ENCODE peak calls at places on chromosomes 4 and X, in ten cellular contexts. T, Q, R, C, M, U, X, H, W and E are unnamed samples.
A peak's percentile ranks its signal among the peaks of the same experiment; 100 is the strongest.

GRCh38 chr4:61274286-61274685 is 74.2 kb downstream of the ADGRL3 start:
- DNase-seq in X (no peak), C (no peak), T (no peak), W (no peak), U (no peak), R (no peak), Q (no peak), H (no peak), M (no peak), E (no peak)

GRCh38 chr4:173530326-173531062 is 465 bp upstream of the HAND2 start:
- DNase-seq in W (no peak), C (no peak), U (peak; percentile 72), R (no peak), M (no peak), X (no peak), H (no peak), Q (peak; percentile 68), T (no peak), E (no peak)

GRCh38 chrX:3286196-3286920 is 60.1 kb downstream of the MXRA5 start:
- DNase-seq in C (peak; percentile 74), X (no peak), H (peak; percentile 90), U (no peak), R (no peak), T (no peak), Q (no peak), W (no peak), M (no peak), E (no peak)

GRCh38 chrX:46433892-46434291 is 111.3 kb downstream of the ZNF674 start:
- DNase-seq in T (no peak), U (no peak), R (no peak), X (no peak), W (no peak), M (no peak), Q (no peak), H (peak; percentile 30), C (peak; percentile 52), E (no peak)

GRCh38 chr4:124936427-124936826 is 223.9 kb upstream of the ANKRD50 start:
- DNase-seq in W (peak; percentile 10), X (peak; percentile 49), U (no peak), C (peak; percentile 60), Q (peak; percentile 74), T (peak; percentile 73), R (peak; percentile 19), H (peak; percentile 78), M (no peak), E (no peak)

GRCh38 chr4:67091668-67092067 is 453.6 kb downstream of the CENPC start:
- DNase-seq in C (no peak), T (no peak), H (no peak), M (no peak), U (no peak), Q (no peak), R (no peak), X (no peak), W (no peak), E (no peak)

GRCh38 chr4:42478509-42478908 is 81.2 kb downstream of the SHISA3 start:
- DNase-seq in X (no peak), T (no peak), R (no peak), W (no peak), C (no peak), H (no peak), U (no peak), M (no peak), Q (no peak), E (no peak)

GRCh38 chrX:50100188-50100587 is 100.6 kb downstream of the AKAP4 start:
- DNase-seq in T (no peak), C (no peak), X (no peak), M (no peak), R (no peak), U (no peak), Q (no peak), H (no peak), W (no peak), E (no peak)

GRCh38 chr4:184416913-184417734 is 57.2 kb downstream of the IRF2 start:
- DNase-seq in C (peak; percentile 14), U (no peak), W (no peak), H (no peak), R (no peak), M (no peak), Q (no peak), T (no peak), X (no peak), E (no peak)

GRCh38 chrX:20637351-20637750 is 370.6 kb upstream of the RPS6KA3 start:
- DNase-seq in M (no peak), C (no peak), X (no peak), R (no peak), H (peak; percentile 67), Q (no peak), U (no peak), W (no peak), T (no peak), E (no peak)

GRCh38 chr4:147421456-147421855 is 59.4 kb upstream of the EDNRA start:
- DNase-seq in R (no peak), T (no peak), C (no peak), W (no peak), M (no peak), H (no peak), U (no peak), X (no peak), Q (no peak), E (no peak)

GRCh38 chr4:54091637-54092404 is 8.1 kb upstream of the GSX2 start:
- DNase-seq in C (peak; percentile 70), U (peak; percentile 94), M (no peak), X (peak; percentile 89), W (peak; percentile 80), Q (peak; percentile 92), T (peak; percentile 83), H (peak; percentile 62), R (peak; percentile 86), E (peak; percentile 50)
- H3K4me1 ChIP-seq in C (no peaks in the 10 kb centered on the region), U (no peaks in the 10 kb centered on the region), M (peaks cover 34% of the 10 kb centered on the region), X (peaks cover 20% of the 10 kb centered on the region), W (peaks cover 5% of the 10 kb centered on the region), Q (peaks cover 2% of the 10 kb centered on the region), T (no peaks in the 10 kb centered on the region), H (peaks cover 6% of the 10 kb centered on the region), R (peaks cover 5% of the 10 kb centered on the region), E (no peaks in the 10 kb centered on the region)

DNA sequence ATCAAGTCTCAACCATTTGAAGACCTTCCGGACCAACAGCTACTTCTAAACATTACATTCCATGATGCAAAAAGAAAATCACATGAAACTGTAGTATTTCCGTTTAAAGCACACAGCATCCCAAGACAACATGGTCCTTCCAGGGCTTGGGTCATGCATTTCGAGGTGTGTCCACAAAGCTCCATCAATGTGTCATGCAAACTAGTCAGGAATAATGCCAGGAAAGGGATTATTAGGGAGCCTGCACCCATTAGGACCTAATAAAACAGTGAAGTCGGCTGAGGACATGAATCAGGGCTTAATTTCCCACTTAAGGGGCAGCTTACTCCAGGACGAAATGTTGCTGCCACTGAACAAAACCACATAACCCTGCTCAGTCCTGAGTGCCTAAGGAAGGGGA is 177.9 kb downstream of the TSPAN5 start:
- DNase-seq in T (no peak), W (no peak), R (no peak), X (no peak), M (no peak), H (no peak), C (no peak), Q (no peak), U (no peak), E (no peak)
- H3K27me3 ChIP-seq in T (no peaks in the 10 kb centered on the region), W (no peaks in the 10 kb centered on the region), R (no peaks in the 10 kb centered on the region), X (no peaks in the 10 kb centered on the region), M (no peaks in the 10 kb centered on the region), H (no peaks in the 10 kb centered on the region), C (no peaks in the 10 kb centered on the region), Q (no peaks in the 10 kb centered on the region), U (no peaks in the 10 kb centered on the region), E (no peaks in the 10 kb centered on the region)

DNA sequence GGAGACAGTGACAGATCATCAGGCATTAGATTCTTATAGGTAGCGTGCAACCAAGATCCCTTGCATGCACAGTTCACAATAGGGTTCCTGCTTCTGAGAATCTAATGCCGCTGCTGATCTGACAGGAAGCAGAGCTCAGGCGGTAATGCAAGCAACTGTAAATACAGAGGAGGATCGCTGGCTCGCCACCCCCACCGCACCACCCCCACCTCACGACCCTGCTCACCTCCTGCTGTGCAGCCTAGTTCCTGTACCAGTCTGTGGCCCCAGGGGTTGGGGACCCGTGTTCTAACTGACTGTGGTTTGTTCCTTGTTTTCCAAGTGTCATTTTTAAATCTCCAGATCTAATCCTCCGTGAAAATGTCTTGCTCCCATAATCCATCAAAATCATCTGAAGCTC is 89.0 kb upstream of the MAPK10 start:
- DNase-seq in Q (no peak), T (no peak), C (no peak), M (no peak), X (no peak), U (no peak), W (no peak), H (no peak), R (no peak), E (no peak)
- H3K9me3 ChIP-seq in Q (no peaks in the 10 kb centered on the region), T (no peaks in the 10 kb centered on the region), C (no peaks in the 10 kb centered on the region), M (no peaks in the 10 kb centered on the region), X (no peaks in the 10 kb centered on the region), U (no peaks in the 10 kb centered on the region), W (no peaks in the 10 kb centered on the region), H (no peaks in the 10 kb centered on the region), R (no peaks in the 10 kb centered on the region), E (peaks cover 10% of the 10 kb centered on the region)

GRCh38 chr4:121818215-121818614 is 5.5 kb downstream of the CCNA2 start:
- DNase-seq in X (no peak), W (no peak), Q (no peak), R (no peak), T (no peak), M (no peak), U (no peak), C (no peak), H (no peak), E (no peak)

GRCh38 chr4:121817006-121817405 is 6.7 kb downstream of the CCNA2 start:
- DNase-seq in H (no peak), X (no peak), W (no peak), T (no peak), M (no peak), C (no peak), U (no peak), R (no peak), Q (no peak), E (no peak)

GRCh38 chr4:121817701-121818100 is 6.0 kb downstream of the CCNA2 start:
- DNase-seq in M (no peak), H (no peak), R (no peak), X (no peak), W (no peak), U (no peak), T (no peak), C (no peak), Q (no peak), E (no peak)

GRCh38 chr4:121822047-121822446 is 1.6 kb downstream of the CCNA2 start:
- DNase-seq in T (no peak), C (no peak), W (no peak), M (no peak), H (no peak), U (no peak), R (no peak), X (no peak), Q (no peak), E (no peak)

DNA sequence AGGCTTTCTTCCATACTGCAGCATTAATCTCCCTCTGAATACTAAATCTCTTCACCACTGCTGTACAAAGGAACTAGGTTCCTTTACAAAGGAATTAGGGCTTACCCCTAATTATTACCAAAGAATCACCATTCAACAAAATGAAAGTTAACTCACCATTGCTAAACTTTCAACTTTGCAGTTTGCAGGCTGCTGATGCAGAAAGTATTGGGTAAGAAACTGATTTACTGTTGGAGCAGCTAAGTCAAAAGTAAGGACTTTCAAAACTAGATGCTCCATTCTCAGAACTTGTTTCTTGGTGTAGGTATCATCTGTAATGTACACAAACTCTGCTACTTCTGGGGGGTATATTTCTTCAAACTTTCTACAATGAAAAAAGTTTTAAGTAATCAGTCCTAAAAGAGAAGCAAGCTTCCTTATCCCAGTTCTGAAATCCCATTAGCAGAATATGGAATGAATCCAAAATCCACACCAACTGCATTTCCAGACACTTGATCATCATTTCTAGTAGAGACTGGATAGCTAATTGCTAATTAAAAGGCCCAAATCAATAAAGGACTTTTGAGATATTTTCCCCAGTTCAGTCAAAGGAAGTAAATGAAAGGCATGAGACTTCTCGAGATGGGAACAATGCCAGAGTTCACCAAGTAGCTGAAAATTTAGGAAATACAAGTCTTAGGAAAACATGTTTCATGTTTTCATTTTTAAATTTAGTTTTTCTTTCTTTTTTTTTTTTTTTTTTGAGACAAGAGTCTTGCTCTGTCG is 4.3 kb downstream of the CCNA2 start:
- DNase-seq in U (no peak), H (peak; percentile 59), W (no peak), T (no peak), X (no peak), Q (no peak), M (no peak), R (no peak), C (no peak), E (no peak)
- H3K4me1 ChIP-seq in U (no peaks in the 10 kb centered on the region), H (no peaks in the 10 kb centered on the region), W (no peaks in the 10 kb centered on the region), T (no peaks in the 10 kb centered on the region), X (peaks cover 13% of the 10 kb centered on the region), Q (no peaks in the 10 kb centered on the region), M (peaks cover 24% of the 10 kb centered on the region), R (peaks cover 7% of the 10 kb centered on the region), C (peaks cover 4% of the 10 kb centered on the region), E (no peaks in the 10 kb centered on the region)